ENCODE peak calls at places on chromosome 1, in seven cellular contexts. One of them, this sample, is unnamed.

GRCh38 chr1:67580671-67581403 is 104.2 kb upstream of the GADD45A start:
- DNase-seq in sigmoid colon: no peak
- DNase-seq in prostate gland: no peak
- DNase-seq in esophagus muscularis mucosa: no peak
- DNase-seq in HL-60: no peak
- DNase-seq in HepG2: no peak
- DNase-seq in breast epithelium: no peak
- DNase-seq in this sample: no peak

GRCh38 chr1:18320051-18320450 is 160.7 kb upstream of the KLHDC7A start:
- DNase-seq in esophagus muscularis mucosa: no peak
- DNase-seq in HL-60: no peak
- DNase-seq in prostate gland: peak
- DNase-seq in breast epithelium: no peak
- DNase-seq in HepG2: no peak
- DNase-seq in sigmoid colon: no peak
- DNase-seq in this sample: no peak

GRCh38 chr1:112169517-112169916 is 180.0 kb upstream of the KCND3 start:
- DNase-seq in prostate gland: no peak
- DNase-seq in sigmoid colon: no peak
- DNase-seq in breast epithelium: no peak
- DNase-seq in esophagus muscularis mucosa: peak
- DNase-seq in HepG2: no peak
- DNase-seq in HL-60: no peak
- DNase-seq in this sample: no peak

GRCh38 chr1:92315766-92316413 is 17.0 kb downstream of the RPAP2 start:
- DNase-seq in HepG2: no peak
- DNase-seq in prostate gland: no peak
- DNase-seq in sigmoid colon: no peak
- DNase-seq in breast epithelium: no peak
- DNase-seq in esophagus muscularis mucosa: no peak
- DNase-seq in HL-60: no peak
- DNase-seq in this sample: no peak

GRCh38 chr1:5108740-5109139 is 454.3 kb downstream of the AJAP1 start:
- DNase-seq in HL-60: no peak
- DNase-seq in prostate gland: no peak
- DNase-seq in esophagus muscularis mucosa: no peak
- DNase-seq in breast epithelium: no peak
- DNase-seq in sigmoid colon: no peak
- DNase-seq in HepG2: no peak
- DNase-seq in this sample: no peak

GRCh38 chr1:42258218-42258617 is 76.8 kb downstream of the FOXJ3 start:
- DNase-seq in breast epithelium: no peak
- DNase-seq in HepG2: no peak
- DNase-seq in esophagus muscularis mucosa: no peak
- DNase-seq in sigmoid colon: no peak
- DNase-seq in prostate gland: no peak
- DNase-seq in HL-60: no peak
- DNase-seq in this sample: no peak

GRCh38 chr1:36553591-36554417 is 71.1 kb upstream of the CSF3R start:
- DNase-seq in prostate gland: peak
- DNase-seq in sigmoid colon: peak
- DNase-seq in breast epithelium: no peak
- DNase-seq in esophagus muscularis mucosa: no peak
- DNase-seq in HepG2: peak
- DNase-seq in HL-60: peak
- DNase-seq in this sample: peak

GRCh38 chr1:113320272-113320671 is 70.0 kb upstream of the MAGI3 start:
- DNase-seq in breast epithelium: no peak
- DNase-seq in HepG2: no peak
- DNase-seq in HL-60: no peak
- DNase-seq in esophagus muscularis mucosa: no peak
- DNase-seq in sigmoid colon: no peak
- DNase-seq in prostate gland: no peak
- DNase-seq in this sample: no peak

GRCh38 chr1:55931272-55931940 is 648.0 kb downstream of the PLPP3 start:
- DNase-seq in esophagus muscularis mucosa: no peak
- DNase-seq in prostate gland: no peak
- DNase-seq in breast epithelium: no peak
- DNase-seq in HL-60: no peak
- DNase-seq in HepG2: no peak
- DNase-seq in sigmoid colon: no peak
- DNase-seq in this sample: no peak

GRCh38 chr1:28915036-28915895 is 897 bp downstream of the EPB41 start:
- DNase-seq in HL-60: no peak
- DNase-seq in prostate gland: peak
- DNase-seq in HepG2: peak
- DNase-seq in esophagus muscularis mucosa: peak
- DNase-seq in breast epithelium: no peak
- DNase-seq in sigmoid colon: no peak
- DNase-seq in this sample: no peak

GRCh38 chr1:178724734-178725602 is at the start of gene RALGPS2:
- DNase-seq in esophagus muscularis mucosa: no peak
- DNase-seq in breast epithelium: no peak
- DNase-seq in prostate gland: peak
- DNase-seq in HepG2: peak
- DNase-seq in HL-60: peak
- DNase-seq in sigmoid colon: peak
- DNase-seq in this sample: no peak

GRCh38 chr1:21262282-21263051 is 27.8 kb downstream of the ECE1 start:
- DNase-seq in sigmoid colon: peak
- DNase-seq in HepG2: peak
- DNase-seq in esophagus muscularis mucosa: no peak
- DNase-seq in HL-60: no peak
- DNase-seq in prostate gland: peak
- DNase-seq in breast epithelium: peak
- DNase-seq in this sample: no peak
- H3K4me3 ChIP-seq in sigmoid colon: no peak
- H3K4me3 ChIP-seq in HepG2: no peak
- H3K4me3 ChIP-seq in esophagus muscularis mucosa: peak
- H3K4me3 ChIP-seq in HL-60: no peak
- H3K4me3 ChIP-seq in prostate gland: no peak
- H3K4me3 ChIP-seq in breast epithelium: no peak
- H3K4me3 ChIP-seq in this sample: no peak

GRCh38 chr1:170460379-170460778 is 71.6 kb upstream of the GORAB start:
- DNase-seq in esophagus muscularis mucosa: no peak
- DNase-seq in sigmoid colon: no peak
- DNase-seq in HL-60: no peak
- DNase-seq in breast epithelium: no peak
- DNase-seq in HepG2: no peak
- DNase-seq in prostate gland: no peak
- DNase-seq in this sample: peak
- TF ChIP-seq POLR2AphosphoS5 in esophagus muscularis mucosa: no peak
- TF ChIP-seq POLR2AphosphoS5 in sigmoid colon: no peak
- TF ChIP-seq POLR2AphosphoS5 in HL-60: no peak
- TF ChIP-seq POLR2AphosphoS5 in breast epithelium: no peak
- TF ChIP-seq POLR2AphosphoS5 in HepG2: no peak
- TF ChIP-seq POLR2AphosphoS5 in prostate gland: no peak
- TF ChIP-seq POLR2AphosphoS5 in this sample: no peak

GRCh38 chr1:2343023-2343935 is 48.1 kb downstream of the MORN1 start:
- DNase-seq in prostate gland: no peak
- DNase-seq in sigmoid colon: no peak
- DNase-seq in HL-60: no peak
- DNase-seq in breast epithelium: no peak
- DNase-seq in esophagus muscularis mucosa: no peak
- DNase-seq in HepG2: no peak
- DNase-seq in this sample: no peak
- H3K4me3 ChIP-seq in prostate gland: no peak
- H3K4me3 ChIP-seq in sigmoid colon: no peak
- H3K4me3 ChIP-seq in HL-60: no peak
- H3K4me3 ChIP-seq in breast epithelium: no peak
- H3K4me3 ChIP-seq in esophagus muscularis mucosa: no peak
- H3K4me3 ChIP-seq in HepG2: no peak
- H3K4me3 ChIP-seq in this sample: no peak

GRCh38 chr1:21921100-21921875 is 15.8 kb downstream of the HSPG2 start:
- DNase-seq in esophagus muscularis mucosa: no peak
- DNase-seq in breast epithelium: no peak
- DNase-seq in HepG2: peak
- DNase-seq in HL-60: no peak
- DNase-seq in sigmoid colon: peak
- DNase-seq in prostate gland: no peak
- DNase-seq in this sample: no peak

GRCh38 chr1:21916447-21917240 is 20.5 kb downstream of the HSPG2 start:
- DNase-seq in sigmoid colon: no peak
- DNase-seq in esophagus muscularis mucosa: no peak
- DNase-seq in breast epithelium: no peak
- DNase-seq in HepG2: no peak
- DNase-seq in HL-60: no peak
- DNase-seq in prostate gland: no peak
- DNase-seq in this sample: no peak

GRCh38 chr1:21914880-21915640 is 22.1 kb downstream of the HSPG2 start:
- DNase-seq in breast epithelium: no peak
- DNase-seq in sigmoid colon: no peak
- DNase-seq in HepG2: no peak
- DNase-seq in prostate gland: no peak
- DNase-seq in HL-60: no peak
- DNase-seq in esophagus muscularis mucosa: no peak
- DNase-seq in this sample: no peak

GRCh38 chr1:21922103-21923014 is 14.8 kb downstream of the HSPG2 start:
- DNase-seq in HepG2: peak
- DNase-seq in prostate gland: no peak
- DNase-seq in sigmoid colon: peak
- DNase-seq in breast epithelium: no peak
- DNase-seq in esophagus muscularis mucosa: no peak
- DNase-seq in HL-60: no peak
- DNase-seq in this sample: no peak

DNA sequence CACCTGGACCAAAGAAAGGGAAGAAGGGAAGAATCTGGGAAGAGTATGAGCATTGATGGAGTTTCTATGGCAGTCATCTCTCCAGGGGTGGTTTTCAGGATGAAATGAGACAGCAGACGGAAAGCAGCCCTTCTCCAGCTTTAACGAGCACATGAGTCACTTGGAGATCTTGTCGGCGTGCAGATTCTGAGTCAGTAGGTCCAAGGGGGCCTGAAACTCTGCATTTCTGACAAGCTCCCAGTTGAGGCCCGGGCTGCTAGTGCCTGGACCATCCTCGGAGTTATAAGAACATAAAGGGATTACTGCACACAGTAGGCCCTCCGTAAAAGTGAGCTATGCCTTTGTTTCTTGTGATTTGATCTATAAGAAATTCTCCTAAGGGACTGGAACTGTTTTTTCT is 17.6 kb downstream of the HSPG2 start:
- DNase-seq in HL-60: no peak
- DNase-seq in esophagus muscularis mucosa: no peak
- DNase-seq in sigmoid colon: no peak
- DNase-seq in prostate gland: no peak
- DNase-seq in HepG2: no peak
- DNase-seq in breast epithelium: no peak
- DNase-seq in this sample: no peak
- TF ChIP-seq POLR2AphosphoS5 in HL-60: no peak
- TF ChIP-seq POLR2AphosphoS5 in esophagus muscularis mucosa: no peak
- TF ChIP-seq POLR2AphosphoS5 in sigmoid colon: peak
- TF ChIP-seq POLR2AphosphoS5 in prostate gland: no peak
- TF ChIP-seq POLR2AphosphoS5 in HepG2: no peak
- TF ChIP-seq POLR2AphosphoS5 in breast epithelium: no peak
- TF ChIP-seq POLR2AphosphoS5 in this sample: no peak

DNA sequence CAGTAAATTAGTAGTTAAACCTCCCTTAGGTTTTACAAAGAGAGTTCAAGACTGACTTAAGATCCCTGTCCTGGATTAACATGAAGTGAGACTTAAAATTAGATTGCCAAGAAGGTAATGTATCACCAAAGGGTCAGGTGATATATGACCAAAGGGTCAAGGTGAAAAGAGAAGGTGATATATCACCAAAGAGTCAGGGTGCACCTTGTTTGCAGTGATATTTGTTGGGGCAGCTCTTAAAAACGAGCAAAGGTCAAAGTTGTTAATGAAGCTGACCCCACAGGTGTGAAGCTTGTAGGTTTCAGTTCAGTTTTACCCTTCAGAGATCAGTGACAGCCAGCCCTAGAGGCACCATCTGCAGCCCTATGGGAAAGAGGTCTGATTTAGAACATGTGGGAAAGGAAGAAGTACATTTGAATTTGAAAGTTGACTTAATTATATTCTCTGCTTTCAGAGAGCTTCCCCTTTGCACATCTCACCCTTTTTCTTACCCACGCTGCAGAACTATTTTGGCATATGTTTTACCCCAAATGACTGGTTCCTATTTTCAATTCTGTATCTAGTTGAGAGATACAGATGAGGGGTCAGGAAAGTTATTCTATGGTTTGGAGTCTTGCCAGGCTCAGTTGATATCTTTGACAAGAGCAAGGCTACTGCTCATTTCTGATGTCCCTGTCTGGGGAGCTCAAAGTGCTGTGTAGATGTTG is 170.8 kb downstream of the S1PR1 start:
- DNase-seq in HepG2: no peak
- DNase-seq in prostate gland: no peak
- DNase-seq in HL-60: no peak
- DNase-seq in sigmoid colon: no peak
- DNase-seq in esophagus muscularis mucosa: no peak
- DNase-seq in breast epithelium: no peak
- DNase-seq in this sample: no peak
- H3K4me3 ChIP-seq in HepG2: no peak
- H3K4me3 ChIP-seq in prostate gland: no peak
- H3K4me3 ChIP-seq in HL-60: no peak
- H3K4me3 ChIP-seq in sigmoid colon: no peak
- H3K4me3 ChIP-seq in esophagus muscularis mucosa: no peak
- H3K4me3 ChIP-seq in breast epithelium: no peak
- H3K4me3 ChIP-seq in this sample: no peak

GRCh38 chr1:25707280-25708016 is 90.9 kb downstream of the MAN1C1 start:
- DNase-seq in HL-60: no peak
- DNase-seq in HepG2: no peak
- DNase-seq in breast epithelium: no peak
- DNase-seq in esophagus muscularis mucosa: no peak
- DNase-seq in prostate gland: no peak
- DNase-seq in sigmoid colon: peak
- DNase-seq in this sample: no peak
- TF ChIP-seq POLR2AphosphoS5 in HL-60: no peak
- TF ChIP-seq POLR2AphosphoS5 in HepG2: no peak
- TF ChIP-seq POLR2AphosphoS5 in breast epithelium: no peak
- TF ChIP-seq POLR2AphosphoS5 in esophagus muscularis mucosa: no peak
- TF ChIP-seq POLR2AphosphoS5 in prostate gland: no peak
- TF ChIP-seq POLR2AphosphoS5 in sigmoid colon: no peak
- TF ChIP-seq POLR2AphosphoS5 in this sample: no peak

DNA sequence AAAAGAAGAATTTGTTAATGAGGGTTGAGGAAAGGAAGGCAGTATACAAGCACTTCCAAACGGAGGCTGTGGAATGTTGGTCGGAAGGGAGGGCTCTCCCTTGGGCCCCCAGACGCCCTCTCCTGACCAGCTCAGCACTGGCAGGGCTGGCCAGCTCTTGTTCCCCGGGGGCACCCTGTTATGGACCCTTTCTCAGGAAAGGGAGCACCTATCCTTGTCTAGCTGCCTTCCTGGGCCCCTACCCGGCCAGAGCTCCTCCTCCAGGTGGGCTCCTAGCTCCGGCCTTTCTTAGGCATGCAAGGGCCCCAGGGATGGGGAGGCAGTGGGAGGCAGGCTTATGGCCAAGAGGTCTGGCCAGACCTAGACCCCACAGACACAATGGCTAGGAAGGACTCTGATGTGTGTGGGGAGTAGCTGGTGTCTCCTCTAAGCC is 926 bp downstream of the BLACAT1 start:
- DNase-seq in HL-60: no peak
- DNase-seq in sigmoid colon: no peak
- DNase-seq in HepG2: no peak
- DNase-seq in prostate gland: no peak
- DNase-seq in esophagus muscularis mucosa: no peak
- DNase-seq in breast epithelium: no peak
- DNase-seq in this sample: no peak
- H3K4me3 ChIP-seq in HL-60: no peak
- H3K4me3 ChIP-seq in sigmoid colon: no peak
- H3K4me3 ChIP-seq in HepG2: no peak
- H3K4me3 ChIP-seq in prostate gland: no peak
- H3K4me3 ChIP-seq in esophagus muscularis mucosa: no peak
- H3K4me3 ChIP-seq in breast epithelium: no peak
- H3K4me3 ChIP-seq in this sample: no peak

This sample was measured in SK-N-MC.